ENCODE peak calls at places on chromosomes 13 and 19, in ten cellular contexts. A, Q, I, V, O, Y, C, E, U and F are unnamed samples.

GRCh38 chr13:99316657-99317244 is 9.6 kb upstream of the GPR183 start:
- DNase-seq in O (no peak), I (no peak), Q (no peak), Y (no peak), C (no peak), V (no peak), A (no peak), U (no peak), E (no peak), F (no peak)

GRCh38 chr13:94233401-94233800 is 246.1 kb downstream of the DCT start:
- DNase-seq in U (no peak), E (no peak), Q (peak; percentile 20), I (no peak), V (no peak), C (no peak), O (no peak), Y (peak; percentile 50), A (peak; percentile 3), F (peak; percentile 54)

GRCh38 chr13:101527130-101527529 is 74.7 kb downstream of the ITGBL1 start:
- DNase-seq in O (no peak), E (no peak), I (no peak), V (no peak), Q (no peak), A (no peak), Y (no peak), C (no peak), U (no peak), F (no peak)

GRCh38 chr19:46489445-46490272 is 6.0 kb downstream of the PNMA8B start:
- DNase-seq in O (peak; percentile 52), E (peak; percentile 57), A (peak; percentile 65), Y (no peak), I (no peak), C (no peak), U (no peak), V (no peak), Q (peak; percentile 55), F (no peak)

GRCh38 chr13:25731511-25731910 is 320.3 kb downstream of the SHISA2 start:
- DNase-seq in C (no peak), Y (no peak), O (no peak), I (no peak), V (no peak), Q (no peak), U (no peak), A (no peak), E (no peak), F (no peak)

GRCh38 chr13:97435794-97436193 is 1.8 kb downstream of the RAP2A start:
- DNase-seq in I (peak; percentile 13), U (no peak), E (no peak), O (no peak), Y (no peak), V (no peak), A (no peak), Q (no peak), C (peak; percentile 2), F (no peak)

GRCh38 chr19:53772943-53773342 is 51.2 kb downstream of the NLRP12 start:
- DNase-seq in V (peak; percentile 75), Y (peak; percentile 27), A (peak; percentile 73), I (peak; percentile 38), O (peak; percentile 67), U (peak; percentile 56), E (peak; percentile 9), Q (no peak), C (peak; percentile 54), F (peak; percentile 15)

GRCh38 chr13:110089100-110089499 is 217.9 kb downstream of the COL4A1 start:
- DNase-seq in Q (no peak), Y (no peak), A (no peak), V (no peak), C (no peak), U (no peak), O (no peak), I (no peak), E (no peak), F (no peak)

GRCh38 chr13:38415233-38415632 is 65.6 kb downstream of the UFM1 start:
- DNase-seq in Q (no peak), V (no peak), C (peak; percentile 21), U (no peak), A (no peak), O (no peak), I (peak; percentile 83), E (no peak), Y (no peak), F (no peak)

GRCh38 chr13:50596776-50597203 is 246.7 kb downstream of the DLEU7 start:
- DNase-seq in C (peak; percentile 31), U (no peak), V (no peak), A (no peak), Q (no peak), O (no peak), I (no peak), Y (no peak), E (no peak), F (no peak)

GRCh38 chr13:82636119-82636518 is 1246.2 kb downstream of the SLITRK1 start:
- DNase-seq in Y (peak; percentile 14), C (no peak), Q (no peak), U (no peak), E (no peak), I (no peak), V (no peak), O (no peak), A (no peak), F (no peak)

GRCh38 chr19:31223805-31224534 is 125.3 kb downstream of the TSHZ3 start:
- DNase-seq in Y (peak; percentile 88), U (no peak), O (no peak), Q (no peak), I (no peak), C (no peak), A (no peak), V (no peak), E (no peak), F (peak; percentile 85)

GRCh38 chr19:11982526-11982925 is 17.7 kb downstream of the ZNF763 start:
- DNase-seq in A (no peak), E (no peak), C (no peak), I (no peak), O (no peak), V (no peak), U (no peak), Q (no peak), Y (no peak), F (no peak)

GRCh38 chr13:114135731-114136171 is 3.3 kb upstream of the RASA3 start:
- DNase-seq in V (no peak), Y (no peak), A (no peak), E (no peak), Q (no peak), O (no peak), U (no peak), I (no peak), C (no peak), F (no peak)
- TF ChIP-seq CTCF in V (peak; percentile 18), Y (peak; percentile 9), A (no peak), E (no peak), Q (no peak), O (no peak), U (no peak), I (no peak), C (no peak), F (no peak)

GRCh38 chr19:15282311-15282705 is 50.0 kb downstream of the BRD4 start:
- DNase-seq in C (no peak), O (no peak), A (no peak), Q (no peak), V (no peak), Y (no peak), I (no peak), U (no peak), E (no peak), F (no peak)

GRCh38 chr19:15280048-15280725 is 47.9 kb upstream of the EPHX3 start:
- DNase-seq in O (no peak), Y (no peak), V (no peak), I (no peak), A (no peak), U (no peak), C (no peak), Q (peak; percentile 69), E (no peak), F (no peak)

GRCh38 chr19:15279326-15279904 is 47.2 kb upstream of the EPHX3 start:
- DNase-seq in U (no peak), A (no peak), Q (no peak), O (no peak), I (no peak), Y (no peak), C (no peak), V (no peak), E (no peak), F (no peak)

GRCh38 chr19:15283141-15283885 is 49.0 kb downstream of the BRD4 start:
- DNase-seq in C (no peak), Q (no peak), E (peak; percentile 63), U (no peak), A (no peak), O (no peak), Y (no peak), V (no peak), I (no peak), F (peak; percentile 59)

GRCh38 chr19:15280915-15281683 is 48.9 kb upstream of the EPHX3 start:
- DNase-seq in Q (peak; percentile 91), C (no peak), O (peak; percentile 53), E (no peak), U (peak; percentile 61), V (no peak), A (no peak), Y (peak; percentile 54), I (no peak), F (no peak)
- TF ChIP-seq CTCF in Q (peak; percentile 40), C (no peak), O (no peak), E (peak; percentile 31), U (no peak), V (no peak), A (no peak), Y (peak; percentile 25), I (no peak), F (peak; percentile 16)

DNA sequence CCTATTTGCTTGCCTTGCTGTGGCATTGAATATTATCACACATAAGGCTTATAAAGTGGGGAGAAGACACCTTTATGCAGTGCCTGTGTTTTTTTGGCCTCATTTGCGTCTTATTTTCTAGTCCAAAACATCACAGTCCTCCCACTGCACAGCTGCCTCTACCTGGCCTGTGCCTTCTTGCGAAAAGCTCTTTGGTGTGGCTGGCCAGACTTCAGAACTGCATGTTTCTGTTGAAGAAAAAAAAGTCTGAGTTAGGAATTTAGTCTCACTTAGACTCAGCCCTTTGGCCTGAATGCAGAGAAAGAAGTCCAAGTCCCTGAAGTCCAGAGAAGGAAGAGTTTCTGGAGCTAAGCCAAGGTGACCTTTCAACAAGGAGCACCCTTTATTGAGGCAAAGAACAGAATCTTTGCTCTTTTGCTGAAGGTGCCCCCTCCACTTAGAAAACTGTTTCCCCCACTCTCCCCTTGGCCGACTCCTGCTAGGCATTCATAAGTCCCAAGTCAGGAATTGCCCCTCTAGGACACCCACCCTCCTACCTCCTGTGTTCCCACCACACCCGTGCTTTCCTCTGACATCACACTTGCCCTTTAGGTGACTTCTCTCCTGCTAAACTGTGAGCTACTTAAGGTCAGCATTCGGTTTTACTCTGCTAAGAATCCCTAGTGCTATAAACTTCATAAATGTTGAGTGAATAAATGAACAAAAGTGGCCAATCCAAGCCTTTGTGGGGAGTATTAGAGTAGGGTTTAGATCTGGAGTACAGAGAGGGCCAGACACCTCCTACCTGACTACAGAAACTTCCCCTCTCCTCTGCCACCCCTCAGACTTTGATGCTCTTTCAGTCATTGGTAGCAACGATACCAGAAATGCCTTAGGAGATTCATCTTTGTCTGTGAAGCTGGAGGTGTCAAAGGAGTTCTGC is 226.8 kb downstream of the LACC1 start:
- DNase-seq in Y (no peak), C (no peak), I (no peak), U (no peak), E (no peak), Q (no peak), A (no peak), O (no peak), V (no peak), F (no peak)
- TF ChIP-seq CTCF in Y (no peak), C (no peak), I (no peak), U (no peak), E (no peak), Q (no peak), A (no peak), O (no peak), V (no peak), F (no peak)

GRCh38 chr19:58500242-58500641 is 11.6 kb downstream of the SLC27A5 start:
- DNase-seq in I (no peak), E (no peak), Q (no peak), A (no peak), Y (no peak), C (no peak), U (no peak), V (no peak), O (no peak), F (no peak)
- TF ChIP-seq CTCF in I (no peak), E (no peak), Q (no peak), A (no peak), Y (no peak), C (no peak), U (no peak), V (no peak), O (no peak), F (no peak)